ENCODE peak calls at places on chromosomes 7 and 10, in nine cellular contexts. J is stimulated activated CD4-positive, alpha-beta T cell treated with anti-CD3 and anti-CD28 coated beads, Interleukin-1b, Interleukin-23, amount 100 ng/mL, for 24 hours; U is T-helper 2 cell; Q is SK-MEL-5; Z is NCI-H345; X is AG09319; V is globus pallidus; B is fibroblast of the conjunctiva; S is effector memory CD4-positive, alpha-beta T cell. I is an unnamed sample.

GRCh38 chr7:28354601-28355062 is 57.7 kb upstream of the CREB5 start:
- DNase-seq in J (no peak), U (no peak), Q (no peak), Z (peak), X (peak), V (no peak), B (peak), S (no peak), I (no peak)

GRCh38 chr10:113563306-113564088 is 10.6 kb downstream of the HABP2 start:
- DNase-seq in J (peak), U (peak), Q (peak), Z (peak), X (peak), V (peak), B (peak), S (peak), I (peak)

GRCh38 chr10:23202736-23203135 is 10.6 kb downstream of the PTF1A start:
- DNase-seq in J (no peak), U (no peak), Q (no peak), Z (no peak), X (no peak), V (no peak), B (no peak), S (no peak), I (no peak)

GRCh38 chr10:49488056-49488455 is 50.9 kb downstream of the ERCC6 start:
- DNase-seq in J (no peak), U (no peak), Q (peak), Z (no peak), X (no peak), V (no peak), B (no peak), S (no peak), I (no peak)

GRCh38 chr7:119562839-119563238 is 710.1 kb upstream of the KCND2 start:
- DNase-seq in J (no peak), U (no peak), Q (no peak), Z (peak), X (no peak), V (no peak), B (no peak), S (no peak), I (no peak)

GRCh38 chr7:36391436-36392198 is 2.0 kb downstream of the ANLN start:
- DNase-seq in J (no peak), U (no peak), Q (no peak), Z (no peak), X (no peak), V (no peak), B (no peak), S (no peak), I (no peak)

GRCh38 chr10:129339841-129340240 is 127.2 kb upstream of the MGMT start:
- DNase-seq in J (no peak), U (no peak), Q (no peak), Z (no peak), X (no peak), V (no peak), B (no peak), S (no peak), I (no peak)

GRCh38 chr7:14606101-14606500 is 296.4 kb downstream of the DGKB start:
- DNase-seq in J (no peak), U (no peak), Q (no peak), Z (no peak), X (no peak), V (no peak), B (no peak), S (no peak), I (no peak)

GRCh38 chr10:49534670-49535381 is 4.1 kb downstream of the ERCC6 start:
- DNase-seq in J (no peak), U (no peak), Q (no peak), Z (no peak), X (no peak), V (no peak), B (peak), S (no peak), I (no peak)

GRCh38 chr10:52066383-52066782 is 247.7 kb upstream of the DKK1 start:
- DNase-seq in J (no peak), U (no peak), Q (peak), Z (no peak), X (no peak), V (no peak), B (no peak), S (no peak), I (no peak)

GRCh38 chr7:26648429-26649015 is 215.9 kb downstream of the SKAP2 start:
- DNase-seq in J (no peak), U (no peak), Q (no peak), Z (no peak), X (no peak), V (no peak), B (peak), S (no peak), I (no peak)

GRCh38 chr10:121310151-121310711 is 288.0 kb downstream of the FGFR2 start:
- DNase-seq in J (no peak), U (no peak), Q (no peak), Z (peak), X (no peak), V (no peak), B (no peak), S (no peak), I (no peak)

GRCh38 chr7:2950578-2950977 is 93.1 kb downstream of the CARD11 start:
- DNase-seq in J (no peak), U (no peak), Q (no peak), Z (no peak), X (no peak), V (no peak), B (no peak), S (no peak), I (no peak)

GRCh38 chr7:75559355-75559986 is 67.4 kb downstream of the SPDYE5 start:
- DNase-seq in J (no peak), U (no peak), Q (no peak), Z (no peak), X (no peak), V (no peak), B (no peak), S (no peak), I (no peak)

GRCh38 chr7:143384741-143385631 is 3.8 kb downstream of the ZYX start:
- DNase-seq in J (no peak), U (no peak), Q (no peak), Z (no peak), X (no peak), V (no peak), B (no peak), S (no peak), I (no peak)

GRCh38 chr7:45642044-45642443 is 67.9 kb downstream of the ADCY1 start:
- DNase-seq in J (no peak), U (no peak), Q (no peak), Z (no peak), X (no peak), V (no peak), B (no peak), S (no peak), I (no peak)

GRCh38 chr7:8389898-8390642 is 43.3 kb upstream of the NXPH1 start:
- DNase-seq in J (no peak), U (no peak), Q (peak), Z (peak), X (no peak), V (peak), B (no peak), S (no peak), I (no peak)

GRCh38 chr7:26038201-26038990 is 113.6 kb upstream of the NFE2L3 start:
- DNase-seq in J (no peak), U (no peak), Q (peak), Z (no peak), X (no peak), V (no peak), B (no peak), S (no peak), I (no peak)

GRCh38 chr10:133179651-133180050 is 19.6 kb downstream of the KNDC1 start:
- DNase-seq in J (no peak), U (no peak), Q (no peak), Z (no peak), X (no peak), V (no peak), B (no peak), S (no peak), I (no peak)

GRCh38 chr10:112362833-112363232 is 11.1 kb upstream of the ACSL5 start:
- DNase-seq in J (no peak), U (no peak), Q (no peak), Z (no peak), X (no peak), V (no peak), B (no peak), S (no peak), I (no peak)

GRCh38 chr10:114174462-114175190 is 623 bp upstream of the CCDC186 start:
- DNase-seq in J (no peak), U (no peak), Q (peak), Z (peak), X (no peak), V (peak), B (no peak), S (no peak), I (peak)

GRCh38 chr7:82194011-82194410 is 249.6 kb downstream of the CACNA2D1 start:
- DNase-seq in J (no peak), U (no peak), Q (no peak), Z (no peak), X (peak), V (no peak), B (no peak), S (no peak), I (no peak)

GRCh38 chr10:31927597-31928530 is 767 bp downstream of the ARHGAP12 start:
- DNase-seq in J (peak), U (peak), Q (peak), Z (peak), X (no peak), V (peak), B (no peak), S (peak), I (peak)

GRCh38 chr7:117435475-117436043 is 8.3 kb upstream of the ASZ1 start:
- DNase-seq in J (no peak), U (no peak), Q (peak), Z (no peak), X (no peak), V (no peak), B (no peak), S (no peak), I (no peak)